ENCODE peak calls at places on chromosomes 4 and X, in five cellular contexts. M is GM06990, E is fibroblast of pulmonary artery, O is lower leg skin, B is testis. N is an unnamed sample.

GRCh38 chrX:57906790-57907189 is 3.5 kb downstream of the ZXDA start:
- DNase-seq in O (no peak), E (peak; percentile 68), M (no peak), B (no peak), N (no peak)

GRCh38 chr4:41142946-41143720 is 71.2 kb downstream of the APBB2 start:
- DNase-seq in O (peak; percentile 74), M (no peak), B (peak; percentile 61), E (peak; percentile 96), N (no peak)

GRCh38 chr4:15034071-15034764 is 31.9 kb downstream of the CPEB2 start:
- DNase-seq in B (no peak), M (no peak), E (peak; percentile 34), O (no peak), N (no peak)

GRCh38 chr4:13783800-13784411 is 156.4 kb upstream of the BOD1L1 start:
- DNase-seq in B (peak; percentile 86), M (no peak), O (no peak), E (peak; percentile 52), N (no peak)

GRCh38 chr4:70239497-70239896 is 2.9 kb upstream of the CSN3 start:
- DNase-seq in O (no peak), E (no peak), M (no peak), B (no peak), N (no peak)

GRCh38 chr4:138111462-138112000 is 130.6 kb downstream of the SLC7A11 start:
- DNase-seq in O (no peak), M (no peak), B (no peak), E (peak; percentile 64), N (no peak)

GRCh38 chrX:261167-261857 is 19.9 kb upstream of the PLCXD1 start:
- DNase-seq in B (no peak), M (no peak), E (peak; percentile 74), O (peak; percentile 12), N (peak; percentile 82)

GRCh38 chr4:112519689-112520597 is 4.0 kb upstream of the NEUROG2 start:
- DNase-seq in E (no peak), O (no peak), M (no peak), B (no peak), N (no peak)

GRCh38 chr4:16225681-16225995 is 633 bp downstream of the TAPT1 start:
- DNase-seq in E (no peak), B (no peak), O (no peak), M (no peak), N (no peak)

GRCh38 chrX:91414710-91415109 is 19.9 kb upstream of the PABPC5 start:
- DNase-seq in B (peak; percentile 33), M (no peak), O (no peak), E (no peak), N (no peak)

GRCh38 chr4:152679414-152680281 is at the start of gene TMEM154:
- DNase-seq in B (peak; percentile 42), E (peak; percentile 91), M (peak; percentile 88), O (peak; percentile 65), N (no peak)

GRCh38 chrX:49106930-49107329 is 16.6 kb downstream of the GPKOW start:
- DNase-seq in E (peak; percentile 64), B (peak; percentile 27), O (no peak), M (no peak), N (no peak)

GRCh38 chr4:52659722-52660261 is 691 bp upstream of the USP46 start:
- DNase-seq in O (peak; percentile 41), M (peak; percentile 55), B (peak; percentile 66), E (peak; percentile 21), N (no peak)

GRCh38 chrX:68532828-68533227 is 34.0 kb downstream of the YIPF6 start:
- DNase-seq in E (no peak), M (no peak), B (no peak), O (no peak), N (no peak)

GRCh38 chr4:48400416-48400815 is 59.1 kb downstream of the SLAIN2 start:
- DNase-seq in O (no peak), M (no peak), E (no peak), B (no peak), N (no peak)

GRCh38 chr4:32462944-32463343 is 1742.8 kb downstream of the PCDH7 start:
- DNase-seq in B (peak; percentile 16), O (no peak), E (peak; percentile 55), M (no peak), N (no peak)

GRCh38 chrX:146396409-146396808 is 413.2 kb upstream of the CXorf51B start:
- DNase-seq in B (no peak), M (no peak), E (no peak), O (no peak), N (no peak)

GRCh38 chrX:47629419-47630210 is at the start of gene CFP:
- DNase-seq in B (no peak), M (no peak), O (no peak), E (no peak), N (no peak)

GRCh38 chr4:80213117-80213815 is 16.0 kb downstream of the PRDM8 start:
- DNase-seq in M (no peak), B (no peak), O (no peak), E (no peak), N (no peak)

GRCh38 chrX:41167888-41168287 is 82.6 kb downstream of the USP9X start:
- DNase-seq in E (peak; percentile 7), O (no peak), B (no peak), M (no peak), N (no peak)

GRCh38 chr4:1210241-1210841 is 38.0 kb upstream of the SPON2 start:
- DNase-seq in M (no peak), O (no peak), E (no peak), B (no peak), N (no peak)

GRCh38 chr4:145299380-145300076 is 119.1 kb upstream of the OTUD4 start:
- DNase-seq in O (no peak), B (no peak), M (peak; percentile 54), E (peak; percentile 31), N (no peak)

GRCh38 chrX:44306336-44306735 is 37.1 kb downstream of the EFHC2 start:
- DNase-seq in O (peak; percentile 24), B (no peak), E (peak; percentile 1), M (no peak), N (no peak)

GRCh38 chr4:11623726-11624037 is 195.0 kb upstream of the HS3ST1 start:
- DNase-seq in E (peak; percentile 49), B (peak; percentile 54), O (no peak), M (no peak), N (no peak)

GRCh38 chr4:70632028-70632427 is 3.5 kb downstream of the ENAM start:
- DNase-seq in E (peak; percentile 56), O (no peak), B (no peak), M (no peak), N (no peak)

GRCh38 chr4:2745981-2746806 is 9.9 kb downstream of the TNIP2 start:
- DNase-seq in E (peak; percentile 45), B (no peak), M (peak; percentile 90), O (peak; percentile 58), N (no peak)

GRCh38 chr4:88533088-88533790 is 9.7 kb upstream of the PYURF start:
- DNase-seq in O (no peak), E (peak; percentile 23), M (no peak), B (no peak), N (no peak)

GRCh38 chrX:56802428-56802827 is 73.4 kb downstream of the NBDY start:
- DNase-seq in B (no peak), O (no peak), E (no peak), M (no peak), N (no peak)

GRCh38 chrX:56800307-56800706 is 71.3 kb downstream of the NBDY start:
- DNase-seq in B (no peak), M (no peak), O (no peak), E (no peak), N (no peak)

GRCh38 chrX:56798866-56799864 is 70.1 kb downstream of the NBDY start:
- DNase-seq in B (no peak), E (no peak), O (no peak), M (no peak), N (peak; percentile 54)

GRCh38 chrX:56802921-56803848 is 74.1 kb downstream of the NBDY start:
- DNase-seq in B (peak; percentile 62), M (peak; percentile 62), E (peak; percentile 75), O (no peak), N (peak; percentile 81)

GRCh38 chrX:56800801-56801200 is 71.8 kb downstream of the NBDY start:
- DNase-seq in M (no peak), O (no peak), E (peak; percentile 14), B (no peak), N (no peak)
- TF ChIP-seq CTCF in M (peak; percentile 36), O (no peak), E (no peak), B (no peak), N (no peak)

DNA sequence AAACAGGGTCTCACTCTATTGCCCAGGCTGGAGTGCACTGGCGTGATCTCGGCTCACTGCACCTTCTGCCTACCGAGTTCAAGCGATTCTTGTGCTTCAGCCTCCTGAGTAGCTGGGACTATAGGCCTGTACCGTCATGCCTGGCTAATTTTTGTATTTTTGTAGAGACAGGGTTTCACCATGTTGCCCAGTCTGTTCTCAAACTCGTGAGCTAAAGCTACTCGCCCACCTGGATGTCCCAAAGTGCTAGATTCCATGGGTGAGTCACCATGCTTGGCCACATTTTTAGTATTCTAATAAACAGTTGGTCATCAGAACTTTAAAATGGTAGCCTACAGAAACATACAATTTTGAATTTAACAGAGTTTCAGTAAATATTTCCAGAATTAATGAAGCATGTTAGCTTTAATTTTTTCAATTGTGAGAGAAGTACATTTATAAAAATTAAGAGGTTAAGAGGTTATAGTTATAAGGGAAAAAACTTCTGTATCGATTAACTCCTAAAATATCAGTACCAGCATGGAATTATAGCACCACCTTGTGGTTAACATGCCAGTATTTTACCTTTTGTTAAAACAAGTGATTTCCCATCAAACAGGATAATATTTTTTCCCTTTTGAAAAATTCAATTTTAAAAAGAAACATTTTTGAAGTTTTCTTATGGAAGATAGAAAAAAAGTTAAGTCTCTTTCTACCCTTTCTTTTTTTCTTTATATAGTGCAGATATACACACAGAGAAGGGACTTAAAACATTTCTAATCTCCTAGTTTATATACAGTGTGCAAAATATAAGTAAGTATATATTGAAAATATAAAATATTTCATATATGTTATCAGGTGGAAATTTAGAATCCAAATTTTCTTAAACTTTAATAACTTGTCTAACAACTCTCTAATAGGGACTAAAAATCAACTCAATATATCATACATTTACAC is 35.4 kb downstream of the CEP44 start:
- DNase-seq in M (peak; percentile 18), O (no peak), B (no peak), E (peak; percentile 67), N (no peak)
- TF ChIP-seq CTCF in M (peak; percentile 61), O (no peak), B (peak; percentile 69), E (peak; percentile 76), N (peak; percentile 81)

GRCh38 chr4:64327237-64327636 is 82.0 kb downstream of the TECRL start:
- DNase-seq in O (no peak), E (no peak), M (no peak), B (no peak), N (no peak)

GRCh38 chr4:64326507-64326906 is 82.7 kb downstream of the TECRL start:
- DNase-seq in E (no peak), O (no peak), B (no peak), M (no peak), N (no peak)

GRCh38 chr4:64334964-64335363 is 74.3 kb downstream of the TECRL start:
- DNase-seq in E (no peak), M (no peak), B (no peak), O (no peak), N (no peak)

GRCh38 chr4:64330143-64330542 is 79.1 kb downstream of the TECRL start:
- DNase-seq in O (no peak), B (no peak), M (no peak), E (no peak), N (no peak)
- TF ChIP-seq CTCF in O (no peak), B (no peak), M (no peak), E (no peak), N (no peak)

DNA sequence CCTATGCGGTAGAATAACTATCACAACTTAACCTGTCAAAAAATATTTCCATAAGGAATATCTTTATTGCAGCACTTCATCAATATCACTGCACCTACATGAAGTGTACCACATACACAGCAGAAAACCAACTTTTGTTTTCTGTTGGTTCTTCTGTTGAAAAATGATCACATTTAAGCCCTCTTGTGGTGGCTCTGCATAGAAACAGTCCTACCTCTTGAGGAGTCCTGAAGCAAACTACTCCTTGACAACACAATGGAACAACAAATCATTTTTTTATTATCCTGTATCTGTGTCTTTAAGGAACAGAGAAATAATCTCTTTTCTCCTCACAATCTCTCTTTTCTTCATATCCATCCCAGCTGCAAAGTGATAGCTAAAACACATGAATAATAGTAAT is 39.8 kb upstream of the ATOH1 start:
- DNase-seq in M (no peak), E (peak; percentile 39), O (no peak), B (no peak), N (no peak)
- TF ChIP-seq CTCF in M (peak; percentile 55), E (peak; percentile 52), O (no peak), B (peak; percentile 26), N (peak; percentile 54)